ENCODE peak calls at places on chromosomes 11 and 22, in four cellular contexts. O, G, B and X are unnamed samples.

GRCh38 chr11:100810146-100810545 is 123.1 kb downstream of the ARHGAP42 start:
- DNase-seq in O (no peak), B (peak; percentile 92), G (no peak), X (no peak)

GRCh38 chr22:38413085-38414008 is 41.7 kb downstream of the KCNJ4 start:
- DNase-seq in O (peak; percentile 41), G (no peak), B (no peak), X (peak; percentile 60)

GRCh38 chr11:130051077-130051476 is 18.6 kb upstream of the APLP2 start:
- DNase-seq in B (no peak), O (no peak), G (peak; percentile 53), X (no peak)

GRCh38 chr11:19868281-19868821 is 155.7 kb downstream of the NAV2 start:
- DNase-seq in G (peak; percentile 98), O (peak; percentile 13), B (peak; percentile 88), X (peak; percentile 73)

GRCh38 chr11:75240381-75241035 is at the start of gene TPBGL:
- DNase-seq in G (no peak), B (no peak), O (peak; percentile 36), X (no peak)

GRCh38 chr11:72741429-72741833 is 10.8 kb downstream of the ARAP1 start:
- DNase-seq in G (no peak), B (no peak), O (no peak), X (no peak)

GRCh38 chr11:130582994-130583393 is 134.5 kb downstream of the ADAMTS15 start:
- DNase-seq in O (no peak), G (no peak), B (no peak), X (no peak)

GRCh38 chr11:27300974-27301373 is 62.0 kb downstream of the CCDC34 start:
- DNase-seq in O (no peak), G (no peak), B (peak; percentile 42), X (no peak)

GRCh38 chr11:45654242-45654641 is 11.2 kb downstream of the CHST1 start:
- DNase-seq in B (no peak), G (no peak), O (peak; percentile 65), X (peak; percentile 29)

GRCh38 chr11:88886796-88887195 is 179.0 kb downstream of the GRM5 start:
- DNase-seq in B (no peak), G (peak; percentile 66), O (no peak), X (no peak)

GRCh38 chr11:74388678-74389327 is 9.4 kb downstream of the PGM2L1 start:
- DNase-seq in O (peak; percentile 37), B (no peak), G (peak; percentile 62), X (no peak)

GRCh38 chr11:84212467-84213390 is 926.6 kb upstream of the CCDC90B start:
- DNase-seq in G (no peak), O (no peak), B (no peak), X (no peak)

GRCh38 chr11:59197990-59198389 is 14.7 kb downstream of the MPEG1 start:
- DNase-seq in B (no peak), O (peak; percentile 77), G (peak; percentile 78), X (no peak)

GRCh38 chr11:103798029-103798428 is 238.4 kb upstream of the DDI1 start:
- DNase-seq in B (peak; percentile 86), G (peak; percentile 93), O (no peak), X (no peak)

GRCh38 chr22:23220485-23221350 is 40.4 kb downstream of the BCR start:
- DNase-seq in B (peak; percentile 63), O (no peak), G (peak; percentile 79), X (no peak)

GRCh38 chr11:120517390-120518315 is 6.1 kb downstream of the GRIK4 start:
- DNase-seq in O (no peak), G (peak; percentile 29), B (peak; percentile 31), X (peak; percentile 21)

GRCh38 chr11:86722041-86722440 is 49.6 kb upstream of the ME3 start:
- DNase-seq in B (peak; percentile 68), O (no peak), G (peak; percentile 63), X (no peak)

GRCh38 chr11:3102641-3102921 is 45.4 kb upstream of the CARS1 start:
- DNase-seq in O (no peak), B (no peak), G (no peak), X (no peak)

GRCh38 chr22:39727541-39727940 is 157.0 kb downstream of the CACNA1I start:
- DNase-seq in O (no peak), B (no peak), G (no peak), X (no peak)

GRCh38 chr22:39090426-39091064 is 6.5 kb upstream of the APOBEC3H start:
- DNase-seq in O (no peak), B (no peak), G (no peak), X (peak; percentile 90)

GRCh38 chr22:27801616-27802388 is at the start of gene MN1:
- DNase-seq in G (peak; percentile 58), O (peak; percentile 77), B (no peak), X (no peak)

GRCh38 chr22:44024288-44024908 is at the start of gene PARVB:
- DNase-seq in O (peak; percentile 14), G (no peak), B (no peak), X (no peak)

GRCh38 chr11:61555051-61555969 is 25.6 kb downstream of the SYT7 start:
- DNase-seq in G (no peak), O (no peak), B (no peak), X (no peak)

GRCh38 chr11:69040581-69041260 is 8.0 kb upstream of the TPCN2 start:
- DNase-seq in G (peak; percentile 39), B (peak; percentile 89), O (no peak), X (no peak)

GRCh38 chr11:65859812-65860277 is 388 bp upstream of the MUS81 start:
- DNase-seq in O (no peak), B (no peak), G (no peak), X (no peak)

GRCh38 chr22:19422440-19423301 is 8.9 kb downstream of the HIRA start:
- DNase-seq in B (no peak), O (no peak), G (no peak), X (no peak)

GRCh38 chr22:50325444-50326224 is 1.2 kb downstream of the DENND6B start:
- DNase-seq in G (no peak), O (no peak), B (no peak), X (no peak)

GRCh38 chr11:47998733-47999359 is 18.5 kb downstream of the PTPRJ start:
- DNase-seq in G (no peak), O (no peak), B (peak; percentile 41), X (no peak)

GRCh38 chr11:132623496-132623895 is 908.8 kb downstream of the OPCML start:
- DNase-seq in B (no peak), O (no peak), G (no peak), X (no peak)

GRCh38 chr22:36160499-36160942 is at the start of gene APOL3:
- DNase-seq in B (peak; percentile 29), G (peak; percentile 73), O (no peak), X (no peak)

GRCh38 chr11:83676061-83676460 is 389.9 kb upstream of the CCDC90B start:
- DNase-seq in O (no peak), G (no peak), B (no peak), X (no peak)